ENCODE peak calls at places on chromosome 3, in nine cellular contexts. One of them, this sample, is unnamed.

GRCh38 chr3:38011111-38011510 is 18.3 kb downstream of the PLCD1 start:
- DNase-seq in AG08395: no peak
- DNase-seq in small intestine: no peak
- DNase-seq in esophagus muscularis mucosa: no peak
- DNase-seq in NCI-H2081: no peak
- DNase-seq in left cardiac atrium: peak
- DNase-seq in naive thymus-derived CD8-positive, alpha-beta T cell: no peak
- DNase-seq in iPS-NIHi11: no peak
- DNase-seq in bronchial epithelial cell: no peak
- DNase-seq in this sample: no peak

GRCh38 chr3:23455084-23455483 is 252.0 kb downstream of the UBE2E2 start:
- DNase-seq in NCI-H2081: no peak
- DNase-seq in naive thymus-derived CD8-positive, alpha-beta T cell: no peak
- DNase-seq in small intestine: no peak
- DNase-seq in AG08395: peak
- DNase-seq in bronchial epithelial cell: peak
- DNase-seq in iPS-NIHi11: no peak
- DNase-seq in left cardiac atrium: no peak
- DNase-seq in esophagus muscularis mucosa: no peak
- DNase-seq in this sample: peak

GRCh38 chr3:64645236-64645635 is 42.6 kb downstream of the ADAMTS9 start:
- DNase-seq in esophagus muscularis mucosa: no peak
- DNase-seq in naive thymus-derived CD8-positive, alpha-beta T cell: no peak
- DNase-seq in NCI-H2081: no peak
- DNase-seq in small intestine: no peak
- DNase-seq in AG08395: no peak
- DNase-seq in bronchial epithelial cell: no peak
- DNase-seq in left cardiac atrium: no peak
- DNase-seq in iPS-NIHi11: no peak
- DNase-seq in this sample: no peak

GRCh38 chr3:50493086-50493485 is 10.3 kb downstream of the CACNA2D2 start:
- DNase-seq in NCI-H2081: no peak
- DNase-seq in iPS-NIHi11: no peak
- DNase-seq in left cardiac atrium: no peak
- DNase-seq in bronchial epithelial cell: no peak
- DNase-seq in naive thymus-derived CD8-positive, alpha-beta T cell: no peak
- DNase-seq in AG08395: no peak
- DNase-seq in small intestine: no peak
- DNase-seq in esophagus muscularis mucosa: no peak
- DNase-seq in this sample: no peak

GRCh38 chr3:192957441-192957951 is 39.8 kb upstream of the MB21D2 start:
- DNase-seq in iPS-NIHi11: no peak
- DNase-seq in NCI-H2081: no peak
- DNase-seq in left cardiac atrium: peak
- DNase-seq in naive thymus-derived CD8-positive, alpha-beta T cell: no peak
- DNase-seq in small intestine: peak
- DNase-seq in esophagus muscularis mucosa: no peak
- DNase-seq in AG08395: peak
- DNase-seq in bronchial epithelial cell: peak
- DNase-seq in this sample: peak

GRCh38 chr3:16589867-16590624 is 15.2 kb downstream of the DAZL start:
- DNase-seq in iPS-NIHi11: no peak
- DNase-seq in bronchial epithelial cell: no peak
- DNase-seq in small intestine: no peak
- DNase-seq in esophagus muscularis mucosa: no peak
- DNase-seq in NCI-H2081: no peak
- DNase-seq in left cardiac atrium: no peak
- DNase-seq in naive thymus-derived CD8-positive, alpha-beta T cell: no peak
- DNase-seq in AG08395: no peak
- DNase-seq in this sample: no peak

GRCh38 chr3:67154429-67154828 is 156.3 kb downstream of the KBTBD8 start:
- DNase-seq in bronchial epithelial cell: no peak
- DNase-seq in naive thymus-derived CD8-positive, alpha-beta T cell: no peak
- DNase-seq in NCI-H2081: no peak
- DNase-seq in left cardiac atrium: no peak
- DNase-seq in iPS-NIHi11: peak
- DNase-seq in AG08395: no peak
- DNase-seq in esophagus muscularis mucosa: no peak
- DNase-seq in small intestine: no peak
- DNase-seq in this sample: no peak

GRCh38 chr3:37087870-37088269 is 86.5 kb downstream of the LRRFIP2 start:
- DNase-seq in naive thymus-derived CD8-positive, alpha-beta T cell: no peak
- DNase-seq in AG08395: no peak
- DNase-seq in left cardiac atrium: no peak
- DNase-seq in esophagus muscularis mucosa: no peak
- DNase-seq in bronchial epithelial cell: no peak
- DNase-seq in iPS-NIHi11: no peak
- DNase-seq in small intestine: no peak
- DNase-seq in NCI-H2081: no peak
- DNase-seq in this sample: no peak

GRCh38 chr3:184361532-184361931 is at the start of the genes CLCN2 and POLR2H:
- DNase-seq in bronchial epithelial cell: no peak
- DNase-seq in left cardiac atrium: peak
- DNase-seq in naive thymus-derived CD8-positive, alpha-beta T cell: no peak
- DNase-seq in iPS-NIHi11: peak
- DNase-seq in AG08395: peak
- DNase-seq in NCI-H2081: peak
- DNase-seq in small intestine: peak
- DNase-seq in esophagus muscularis mucosa: no peak
- DNase-seq in this sample: peak

GRCh38 chr3:56453027-56453426 is 15.2 kb downstream of the ERC2 start:
- DNase-seq in small intestine: no peak
- DNase-seq in esophagus muscularis mucosa: no peak
- DNase-seq in iPS-NIHi11: no peak
- DNase-seq in bronchial epithelial cell: peak
- DNase-seq in AG08395: no peak
- DNase-seq in left cardiac atrium: no peak
- DNase-seq in naive thymus-derived CD8-positive, alpha-beta T cell: no peak
- DNase-seq in NCI-H2081: no peak
- DNase-seq in this sample: no peak

GRCh38 chr3:54710954-54711353 is 216.9 kb downstream of the LRTM1 start:
- DNase-seq in bronchial epithelial cell: no peak
- DNase-seq in AG08395: no peak
- DNase-seq in naive thymus-derived CD8-positive, alpha-beta T cell: no peak
- DNase-seq in small intestine: peak
- DNase-seq in left cardiac atrium: no peak
- DNase-seq in esophagus muscularis mucosa: peak
- DNase-seq in iPS-NIHi11: no peak
- DNase-seq in NCI-H2081: no peak
- DNase-seq in this sample: no peak

GRCh38 chr3:129481783-129482332 is 41.8 kb downstream of the IFT122 start:
- DNase-seq in naive thymus-derived CD8-positive, alpha-beta T cell: peak
- DNase-seq in bronchial epithelial cell: peak
- DNase-seq in iPS-NIHi11: no peak
- DNase-seq in small intestine: no peak
- DNase-seq in left cardiac atrium: peak
- DNase-seq in NCI-H2081: no peak
- DNase-seq in esophagus muscularis mucosa: no peak
- DNase-seq in AG08395: peak
- DNase-seq in this sample: no peak

GRCh38 chr3:23873941-23874340 is 42.8 kb downstream of the NKIRAS1 start:
- DNase-seq in AG08395: peak
- DNase-seq in naive thymus-derived CD8-positive, alpha-beta T cell: no peak
- DNase-seq in small intestine: no peak
- DNase-seq in left cardiac atrium: no peak
- DNase-seq in esophagus muscularis mucosa: no peak
- DNase-seq in bronchial epithelial cell: peak
- DNase-seq in NCI-H2081: no peak
- DNase-seq in iPS-NIHi11: no peak
- DNase-seq in this sample: no peak

GRCh38 chr3:145952541-145952940 is 208.4 kb downstream of the PLOD2 start:
- DNase-seq in left cardiac atrium: no peak
- DNase-seq in AG08395: peak
- DNase-seq in esophagus muscularis mucosa: no peak
- DNase-seq in bronchial epithelial cell: peak
- DNase-seq in small intestine: no peak
- DNase-seq in naive thymus-derived CD8-positive, alpha-beta T cell: no peak
- DNase-seq in iPS-NIHi11: no peak
- DNase-seq in NCI-H2081: no peak
- DNase-seq in this sample: peak

GRCh38 chr3:24963762-24964625 is 464.1 kb upstream of the RARB start:
- DNase-seq in small intestine: no peak
- DNase-seq in left cardiac atrium: no peak
- DNase-seq in naive thymus-derived CD8-positive, alpha-beta T cell: no peak
- DNase-seq in esophagus muscularis mucosa: no peak
- DNase-seq in iPS-NIHi11: peak
- DNase-seq in bronchial epithelial cell: peak
- DNase-seq in AG08395: peak
- DNase-seq in NCI-H2081: no peak
- DNase-seq in this sample: peak

GRCh38 chr3:8869613-8870012 is 93.7 kb downstream of the RAD18 start:
- DNase-seq in naive thymus-derived CD8-positive, alpha-beta T cell: no peak
- DNase-seq in AG08395: peak
- DNase-seq in esophagus muscularis mucosa: no peak
- DNase-seq in bronchial epithelial cell: peak
- DNase-seq in small intestine: peak
- DNase-seq in left cardiac atrium: no peak
- DNase-seq in NCI-H2081: no peak
- DNase-seq in iPS-NIHi11: no peak
- DNase-seq in this sample: peak

GRCh38 chr3:193798097-193798496 is 205.1 kb downstream of the OPA1 start:
- DNase-seq in bronchial epithelial cell: no peak
- DNase-seq in NCI-H2081: no peak
- DNase-seq in esophagus muscularis mucosa: no peak
- DNase-seq in AG08395: no peak
- DNase-seq in small intestine: no peak
- DNase-seq in naive thymus-derived CD8-positive, alpha-beta T cell: no peak
- DNase-seq in left cardiac atrium: no peak
- DNase-seq in iPS-NIHi11: no peak
- DNase-seq in this sample: no peak

GRCh38 chr3:4343258-4343657 is 40.1 kb downstream of the SETMAR start:
- DNase-seq in esophagus muscularis mucosa: no peak
- DNase-seq in AG08395: peak
- DNase-seq in small intestine: no peak
- DNase-seq in left cardiac atrium: no peak
- DNase-seq in bronchial epithelial cell: peak
- DNase-seq in NCI-H2081: no peak
- DNase-seq in naive thymus-derived CD8-positive, alpha-beta T cell: no peak
- DNase-seq in iPS-NIHi11: no peak
- DNase-seq in this sample: no peak

GRCh38 chr3:169430687-169431404 is 232.7 kb downstream of the MECOM start:
- DNase-seq in NCI-H2081: no peak
- DNase-seq in AG08395: no peak
- DNase-seq in small intestine: peak
- DNase-seq in left cardiac atrium: peak
- DNase-seq in esophagus muscularis mucosa: no peak
- DNase-seq in iPS-NIHi11: no peak
- DNase-seq in naive thymus-derived CD8-positive, alpha-beta T cell: no peak
- DNase-seq in bronchial epithelial cell: peak
- DNase-seq in this sample: peak

GRCh38 chr3:124824286-124824915 is 62.8 kb downstream of the ITGB5 start:
- DNase-seq in small intestine: no peak
- DNase-seq in bronchial epithelial cell: no peak
- DNase-seq in iPS-NIHi11: no peak
- DNase-seq in naive thymus-derived CD8-positive, alpha-beta T cell: no peak
- DNase-seq in NCI-H2081: no peak
- DNase-seq in left cardiac atrium: no peak
- DNase-seq in AG08395: no peak
- DNase-seq in esophagus muscularis mucosa: no peak
- DNase-seq in this sample: peak

GRCh38 chr3:141426404-141427034 is 58.2 kb downstream of the ZBTB38 start:
- DNase-seq in naive thymus-derived CD8-positive, alpha-beta T cell: no peak
- DNase-seq in NCI-H2081: no peak
- DNase-seq in AG08395: peak
- DNase-seq in small intestine: peak
- DNase-seq in bronchial epithelial cell: peak
- DNase-seq in iPS-NIHi11: peak
- DNase-seq in esophagus muscularis mucosa: no peak
- DNase-seq in left cardiac atrium: peak
- DNase-seq in this sample: no peak

GRCh38 chr3:133926736-133927542 is 31.3 kb upstream of the RAB6B start:
- DNase-seq in esophagus muscularis mucosa: peak
- DNase-seq in left cardiac atrium: no peak
- DNase-seq in bronchial epithelial cell: no peak
- DNase-seq in NCI-H2081: no peak
- DNase-seq in AG08395: no peak
- DNase-seq in naive thymus-derived CD8-positive, alpha-beta T cell: peak
- DNase-seq in iPS-NIHi11: peak
- DNase-seq in small intestine: no peak
- DNase-seq in this sample: no peak